ENCODE peak calls at places on chromosomes 1 and 21, in seven cellular contexts. One of them, this sample, is unnamed.

GRCh38 chr1:205481629-205482071 is 22.8 kb upstream of the CDK18 start:
- DNase-seq in WTC11: no peak
- DNase-seq in thoracic aorta: no peak
- DNase-seq in type B pancreatic cell: no peak
- DNase-seq in cardiac fibroblast: no peak
- DNase-seq in fibroblast of lung: no peak
- DNase-seq in pancreas: no peak
- DNase-seq in this sample: no peak

GRCh38 chr1:32865639-32866038 is 5.1 kb downstream of the FNDC5 start:
- DNase-seq in WTC11: no peak
- DNase-seq in thoracic aorta: no peak
- DNase-seq in fibroblast of lung: no peak
- DNase-seq in pancreas: no peak
- DNase-seq in cardiac fibroblast: no peak
- DNase-seq in type B pancreatic cell: no peak
- DNase-seq in this sample: no peak

GRCh38 chr1:83574749-83575148 is 424.2 kb downstream of the TTLL7 start:
- DNase-seq in thoracic aorta: no peak
- DNase-seq in type B pancreatic cell: no peak
- DNase-seq in pancreas: no peak
- DNase-seq in fibroblast of lung: no peak
- DNase-seq in cardiac fibroblast: no peak
- DNase-seq in WTC11: no peak
- DNase-seq in this sample: no peak

GRCh38 chr1:156053770-156054499 is at the start of gene UBQLN4:
- DNase-seq in fibroblast of lung: peak
- DNase-seq in pancreas: peak
- DNase-seq in cardiac fibroblast: peak
- DNase-seq in type B pancreatic cell: peak
- DNase-seq in WTC11: peak
- DNase-seq in thoracic aorta: peak
- DNase-seq in this sample: no peak

GRCh38 chr1:81606656-81607055 is 194.1 kb upstream of the ADGRL2 start:
- DNase-seq in fibroblast of lung: peak
- DNase-seq in WTC11: no peak
- DNase-seq in thoracic aorta: no peak
- DNase-seq in type B pancreatic cell: no peak
- DNase-seq in pancreas: no peak
- DNase-seq in cardiac fibroblast: no peak
- DNase-seq in this sample: no peak

GRCh38 chr1:30798389-30798951 is 40.9 kb upstream of the LAPTM5 start:
- DNase-seq in pancreas: peak
- DNase-seq in WTC11: no peak
- DNase-seq in cardiac fibroblast: peak
- DNase-seq in fibroblast of lung: no peak
- DNase-seq in type B pancreatic cell: no peak
- DNase-seq in thoracic aorta: no peak
- DNase-seq in this sample: no peak

GRCh38 chr21:42201615-42202161 is 17.3 kb upstream of the ABCG1 start:
- DNase-seq in type B pancreatic cell: no peak
- DNase-seq in thoracic aorta: no peak
- DNase-seq in cardiac fibroblast: no peak
- DNase-seq in pancreas: no peak
- DNase-seq in fibroblast of lung: no peak
- DNase-seq in WTC11: no peak
- DNase-seq in this sample: no peak

GRCh38 chr1:38371505-38371844 is 324.9 kb upstream of the POU3F1 start:
- DNase-seq in pancreas: no peak
- DNase-seq in cardiac fibroblast: no peak
- DNase-seq in type B pancreatic cell: no peak
- DNase-seq in WTC11: no peak
- DNase-seq in fibroblast of lung: no peak
- DNase-seq in thoracic aorta: no peak
- DNase-seq in this sample: no peak

GRCh38 chr21:38343691-38344090 is 86.9 kb downstream of the KCNJ15 start:
- DNase-seq in type B pancreatic cell: no peak
- DNase-seq in pancreas: peak
- DNase-seq in fibroblast of lung: peak
- DNase-seq in thoracic aorta: peak
- DNase-seq in WTC11: no peak
- DNase-seq in cardiac fibroblast: peak
- DNase-seq in this sample: no peak

GRCh38 chr1:233491953-233492627 is 121.8 kb upstream of the KCNK1 start:
- DNase-seq in cardiac fibroblast: no peak
- DNase-seq in type B pancreatic cell: no peak
- DNase-seq in thoracic aorta: no peak
- DNase-seq in WTC11: no peak
- DNase-seq in pancreas: no peak
- DNase-seq in fibroblast of lung: no peak
- DNase-seq in this sample: no peak

GRCh38 chr1:181391297-181391905 is 91.9 kb upstream of the CACNA1E start:
- DNase-seq in WTC11: peak
- DNase-seq in thoracic aorta: no peak
- DNase-seq in pancreas: no peak
- DNase-seq in fibroblast of lung: no peak
- DNase-seq in type B pancreatic cell: no peak
- DNase-seq in cardiac fibroblast: no peak
- DNase-seq in this sample: no peak

GRCh38 chr21:45040739-45041138 is 33.6 kb upstream of the ADARB1 start:
- DNase-seq in fibroblast of lung: no peak
- DNase-seq in type B pancreatic cell: no peak
- DNase-seq in cardiac fibroblast: no peak
- DNase-seq in thoracic aorta: no peak
- DNase-seq in pancreas: no peak
- DNase-seq in WTC11: no peak
- DNase-seq in this sample: no peak

GRCh38 chr1:70718086-70718630 is 307.1 kb downstream of the CTH start:
- DNase-seq in WTC11: no peak
- DNase-seq in pancreas: no peak
- DNase-seq in type B pancreatic cell: no peak
- DNase-seq in fibroblast of lung: no peak
- DNase-seq in thoracic aorta: no peak
- DNase-seq in cardiac fibroblast: no peak
- DNase-seq in this sample: no peak

GRCh38 chr1:180112979-180113650 is 41.6 kb upstream of the QSOX1 start:
- DNase-seq in WTC11: no peak
- DNase-seq in cardiac fibroblast: peak
- DNase-seq in fibroblast of lung: peak
- DNase-seq in pancreas: no peak
- DNase-seq in thoracic aorta: no peak
- DNase-seq in type B pancreatic cell: no peak
- DNase-seq in this sample: no peak

GRCh38 chr1:24683713-24684162 is 40.6 kb downstream of the SRRM1 start:
- DNase-seq in pancreas: no peak
- DNase-seq in cardiac fibroblast: peak
- DNase-seq in thoracic aorta: peak
- DNase-seq in WTC11: no peak
- DNase-seq in fibroblast of lung: peak
- DNase-seq in type B pancreatic cell: no peak
- DNase-seq in this sample: no peak

GRCh38 chr1:219434285-219434950 is 178.5 kb downstream of the ZC3H11B start:
- DNase-seq in thoracic aorta: no peak
- DNase-seq in fibroblast of lung: no peak
- DNase-seq in pancreas: no peak
- DNase-seq in type B pancreatic cell: no peak
- DNase-seq in WTC11: no peak
- DNase-seq in cardiac fibroblast: no peak
- DNase-seq in this sample: no peak

GRCh38 chr1:107141491-107142369 is 891 bp downstream of the NTNG1 start:
- DNase-seq in WTC11: peak
- DNase-seq in type B pancreatic cell: no peak
- DNase-seq in pancreas: peak
- DNase-seq in thoracic aorta: no peak
- DNase-seq in cardiac fibroblast: peak
- DNase-seq in fibroblast of lung: peak
- DNase-seq in this sample: no peak

GRCh38 chr1:79006564-79006963 is at the start of gene ADGRL4:
- DNase-seq in fibroblast of lung: peak
- DNase-seq in thoracic aorta: no peak
- DNase-seq in cardiac fibroblast: peak
- DNase-seq in WTC11: peak
- DNase-seq in type B pancreatic cell: no peak
- DNase-seq in pancreas: no peak
- DNase-seq in this sample: no peak

GRCh38 chr1:228141871-228142615 is 2.0 kb downstream of the GUK1 start:
- DNase-seq in fibroblast of lung: no peak
- DNase-seq in WTC11: no peak
- DNase-seq in thoracic aorta: no peak
- DNase-seq in cardiac fibroblast: no peak
- DNase-seq in type B pancreatic cell: peak
- DNase-seq in pancreas: peak
- DNase-seq in this sample: no peak

GRCh38 chr1:228140724-228141081 is 624 bp downstream of the GUK1 start:
- DNase-seq in pancreas: peak
- DNase-seq in cardiac fibroblast: no peak
- DNase-seq in type B pancreatic cell: no peak
- DNase-seq in thoracic aorta: no peak
- DNase-seq in WTC11: no peak
- DNase-seq in fibroblast of lung: no peak
- DNase-seq in this sample: no peak

GRCh38 chr1:228141082-228141870 is 1.2 kb downstream of the GUK1 start:
- DNase-seq in cardiac fibroblast: peak
- DNase-seq in type B pancreatic cell: peak
- DNase-seq in WTC11: no peak
- DNase-seq in fibroblast of lung: no peak
- DNase-seq in pancreas: peak
- DNase-seq in thoracic aorta: no peak
- DNase-seq in this sample: no peak

GRCh38 chr1:228139406-228139930 is 611 bp upstream of the GUK1 start:
- DNase-seq in WTC11: no peak
- DNase-seq in fibroblast of lung: no peak
- DNase-seq in thoracic aorta: no peak
- DNase-seq in cardiac fibroblast: no peak
- DNase-seq in type B pancreatic cell: no peak
- DNase-seq in pancreas: no peak
- DNase-seq in this sample: no peak

GRCh38 chr1:228139931-228140723 is at the start of gene GUK1:
- DNase-seq in cardiac fibroblast: peak
- DNase-seq in pancreas: peak
- DNase-seq in fibroblast of lung: peak
- DNase-seq in WTC11: peak
- DNase-seq in thoracic aorta: peak
- DNase-seq in type B pancreatic cell: peak
- DNase-seq in this sample: peak
- TF ChIP-seq CTCF in cardiac fibroblast: peak
- TF ChIP-seq CTCF in pancreas: no peak
- TF ChIP-seq CTCF in fibroblast of lung: no peak
- TF ChIP-seq CTCF in WTC11: no peak
- TF ChIP-seq CTCF in thoracic aorta: peak
- TF ChIP-seq CTCF in type B pancreatic cell: peak
- TF ChIP-seq CTCF in this sample: no peak

GRCh38 chr1:112619518-112620458 is at the start of gene CAPZA1:
- DNase-seq in WTC11: peak
- DNase-seq in fibroblast of lung: peak
- DNase-seq in type B pancreatic cell: peak
- DNase-seq in thoracic aorta: peak
- DNase-seq in cardiac fibroblast: peak
- DNase-seq in pancreas: peak
- DNase-seq in this sample: peak
- TF ChIP-seq CTCF in WTC11: no peak
- TF ChIP-seq CTCF in fibroblast of lung: no peak
- TF ChIP-seq CTCF in type B pancreatic cell: no peak
- TF ChIP-seq CTCF in thoracic aorta: no peak
- TF ChIP-seq CTCF in cardiac fibroblast: no peak
- TF ChIP-seq CTCF in pancreas: no peak
- TF ChIP-seq CTCF in this sample: no peak

GRCh38 chr1:111811891-111812290 is 56.2 kb downstream of the DDX20 start:
- DNase-seq in type B pancreatic cell: no peak
- DNase-seq in fibroblast of lung: no peak
- DNase-seq in cardiac fibroblast: no peak
- DNase-seq in thoracic aorta: no peak
- DNase-seq in WTC11: no peak
- DNase-seq in pancreas: no peak
- DNase-seq in this sample: no peak

GRCh38 chr1:111814642-111815041 is 58.9 kb downstream of the DDX20 start:
- DNase-seq in WTC11: no peak
- DNase-seq in fibroblast of lung: no peak
- DNase-seq in pancreas: no peak
- DNase-seq in thoracic aorta: no peak
- DNase-seq in cardiac fibroblast: no peak
- DNase-seq in type B pancreatic cell: no peak
- DNase-seq in this sample: no peak

GRCh38 chr1:111814305-111814628 is 58.6 kb downstream of the DDX20 start:
- DNase-seq in cardiac fibroblast: no peak
- DNase-seq in thoracic aorta: no peak
- DNase-seq in WTC11: no peak
- DNase-seq in pancreas: no peak
- DNase-seq in type B pancreatic cell: no peak
- DNase-seq in fibroblast of lung: no peak
- DNase-seq in this sample: no peak

GRCh38 chr1:111812306-111812705 is 56.6 kb downstream of the DDX20 start:
- DNase-seq in WTC11: no peak
- DNase-seq in thoracic aorta: no peak
- DNase-seq in type B pancreatic cell: no peak
- DNase-seq in fibroblast of lung: no peak
- DNase-seq in pancreas: no peak
- DNase-seq in cardiac fibroblast: no peak
- DNase-seq in this sample: no peak

DNA sequence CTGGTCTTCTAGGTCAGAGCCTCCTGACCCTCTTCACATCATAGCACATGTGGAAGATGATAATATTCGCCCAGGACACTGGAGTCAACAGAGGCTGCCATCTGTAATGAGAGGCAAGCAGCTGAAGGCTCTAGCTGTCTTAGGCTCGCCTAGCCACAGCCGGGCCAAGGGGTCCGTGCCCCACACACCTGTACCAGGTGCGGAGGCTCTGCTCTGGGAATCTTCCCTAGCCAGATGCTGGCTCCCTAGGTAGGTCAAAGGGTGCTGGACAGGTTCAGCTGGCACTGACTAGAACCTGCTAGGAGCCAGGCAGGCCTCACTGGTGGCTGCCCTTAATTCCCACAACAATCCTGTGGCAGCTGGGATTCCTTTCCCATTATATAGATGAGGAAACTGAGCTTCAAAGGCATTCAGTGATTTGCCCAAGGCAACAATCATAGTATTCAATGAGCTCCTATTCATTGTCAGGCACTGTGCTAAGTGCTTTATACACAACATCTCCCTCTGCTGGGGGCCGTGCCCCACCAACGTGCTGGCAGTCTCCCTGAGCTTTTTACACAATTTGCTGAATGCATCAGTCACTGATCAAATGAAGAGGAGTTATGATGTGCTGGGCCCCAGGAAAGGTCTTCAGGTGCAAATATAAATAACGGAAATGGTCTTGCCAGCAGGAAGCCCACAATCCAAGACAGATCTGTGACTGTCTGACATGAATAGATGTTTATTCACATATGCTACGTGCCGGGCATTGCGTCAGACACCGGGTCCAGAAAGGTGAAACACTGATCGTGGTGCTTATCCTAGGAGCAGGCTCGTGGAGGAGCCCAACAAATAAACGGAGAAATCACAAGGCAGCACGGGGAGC is 58.0 kb downstream of the DDX20 start:
- DNase-seq in pancreas: no peak
- DNase-seq in fibroblast of lung: no peak
- DNase-seq in type B pancreatic cell: no peak
- DNase-seq in cardiac fibroblast: no peak
- DNase-seq in WTC11: peak
- DNase-seq in thoracic aorta: no peak
- DNase-seq in this sample: no peak
- TF ChIP-seq CTCF in pancreas: no peak
- TF ChIP-seq CTCF in fibroblast of lung: no peak
- TF ChIP-seq CTCF in type B pancreatic cell: no peak
- TF ChIP-seq CTCF in cardiac fibroblast: no peak
- TF ChIP-seq CTCF in WTC11: no peak
- TF ChIP-seq CTCF in thoracic aorta: no peak
- TF ChIP-seq CTCF in this sample: no peak

GRCh38 chr1:154325583-154326545 is 539 bp downstream of the ATP8B2 start:
- DNase-seq in pancreas: peak
- DNase-seq in type B pancreatic cell: peak
- DNase-seq in WTC11: peak
- DNase-seq in fibroblast of lung: peak
- DNase-seq in cardiac fibroblast: peak
- DNase-seq in thoracic aorta: peak
- DNase-seq in this sample: peak
- TF ChIP-seq CTCF in pancreas: no peak
- TF ChIP-seq CTCF in type B pancreatic cell: peak
- TF ChIP-seq CTCF in WTC11: peak
- TF ChIP-seq CTCF in fibroblast of lung: peak
- TF ChIP-seq CTCF in cardiac fibroblast: peak
- TF ChIP-seq CTCF in thoracic aorta: peak
- TF ChIP-seq CTCF in this sample: no peak